ENCODE peak calls at places on chromosomes 16 and 17, in six cellular contexts. N is PC-3, U is OCI-LY7, K is GM23338, C is Karpas-422, D is mammary epithelial cell. X is an unnamed sample.
A peak's percentile ranks its signal among the peaks of the same experiment; 100 is the strongest.

GRCh38 chr17:43211480-43212402 is at the start of gene TMEM106A:
- DNase-seq in C (peak; percentile 91), D (peak; percentile 85), N (no peak), K (peak; percentile 89), U (peak; percentile 81), X (peak; percentile 97)

GRCh38 chr16:75288596-75289120 is 37.2 kb upstream of the BCAR1 start:
- DNase-seq in D (no peak), N (no peak), K (no peak), C (no peak), U (no peak), X (no peak)

GRCh38 chr16:71722801-71723536 is 1.5 kb downstream of the PHLPP2 start:
- DNase-seq in C (peak; percentile 83), U (peak; percentile 57), D (peak; percentile 90), K (peak; percentile 92), N (peak; percentile 80), X (peak; percentile 95)

GRCh38 chr17:1764274-1764673 is 2.4 kb downstream of the SERPINF1 start:
- DNase-seq in U (no peak), N (no peak), C (no peak), D (peak; percentile 88), K (no peak), X (peak; percentile 94)

GRCh38 chr17:61632826-61633225 is 41.8 kb upstream of the NACA2 start:
- DNase-seq in U (no peak), C (no peak), K (no peak), D (no peak), N (no peak), X (no peak)

GRCh38 chr17:40541060-40541872 is 24.0 kb downstream of the CCR7 start:
- DNase-seq in U (peak; percentile 22), D (no peak), C (no peak), N (no peak), K (no peak), X (no peak)

GRCh38 chr17:2700491-2701141 is 10.9 kb downstream of the CLUH start:
- DNase-seq in D (no peak), C (no peak), N (no peak), U (no peak), K (no peak), X (peak; percentile 70)

GRCh38 chr16:54193656-54194007 is 93.0 kb downstream of the IRX3 start:
- DNase-seq in U (peak; percentile 41), C (peak; percentile 93), K (peak; percentile 82), N (peak; percentile 44), D (peak; percentile 58), X (peak; percentile 93)

GRCh38 chr17:45171338-45172231 is 9.9 kb downstream of the HEXIM2 start:
- DNase-seq in K (peak; percentile 74), N (peak; percentile 93), U (no peak), D (peak; percentile 84), C (no peak), X (peak; percentile 15)

GRCh38 chr16:24538756-24539294 is 541 bp upstream of the RBBP6 start:
- DNase-seq in U (no peak), N (peak; percentile 63), D (no peak), C (no peak), K (no peak), X (peak; percentile 69)

GRCh38 chr17:50469005-50469605 is 425 bp upstream of the CHAD start:
- DNase-seq in N (no peak), C (no peak), K (peak; percentile 50), U (no peak), D (no peak), X (peak; percentile 90)

GRCh38 chr17:49996495-49997255 is 1.7 kb upstream of the DLX3 start:
- DNase-seq in N (peak; percentile 78), C (peak; percentile 81), U (peak; percentile 53), D (no peak), K (peak; percentile 64), X (peak; percentile 97)

GRCh38 chr17:9336817-9337216 is 238.8 kb downstream of the STX8 start:
- DNase-seq in K (no peak), C (no peak), N (no peak), U (no peak), D (no peak), X (no peak)

GRCh38 chr17:19237389-19238166 is 412 bp downstream of the EPN2 start:
- DNase-seq in D (peak; percentile 26), N (no peak), K (peak; percentile 85), C (peak; percentile 51), U (no peak), X (peak; percentile 86)

GRCh38 chr17:50129303-50129945 is 536 bp downstream of the SAMD14 start:
- DNase-seq in U (no peak), D (no peak), K (peak; percentile 56), N (no peak), C (no peak), X (no peak)

GRCh38 chr16:89149386-89149785 is 22.2 kb upstream of the CDH15 start:
- DNase-seq in U (peak; percentile 58), N (no peak), C (no peak), D (no peak), K (peak; percentile 51), X (no peak)

GRCh38 chr17:19013226-19013625 is 8.7 kb upstream of the FAM83G start:
- DNase-seq in N (no peak), C (no peak), D (no peak), K (no peak), U (no peak), X (no peak)

GRCh38 chr17:73342057-73342522 is 30.3 kb upstream of the CDC42EP4 start:
- DNase-seq in N (peak; percentile 48), U (no peak), C (no peak), D (peak; percentile 96), K (peak; percentile 89), X (peak; percentile 90)

GRCh38 chr16:3198334-3199072 is 10.5 kb downstream of the OR1F1 start:
- DNase-seq in D (no peak), C (no peak), U (no peak), K (no peak), N (no peak), X (no peak)

GRCh38 chr17:4247981-4248388 is 15.8 kb downstream of the ANKFY1 start:
- DNase-seq in D (peak; percentile 95), U (no peak), C (no peak), N (peak; percentile 62), K (peak; percentile 38), X (no peak)
- H3K79me2 ChIP-seq in D (peaks cover 90% of the 10 kb centered on the region), U (peaks cover 82% of the 10 kb centered on the region), C (peaks cover 97% of the 10 kb centered on the region), N (peaks cover 90% of the 10 kb centered on the region), K (peaks cover 99% of the 10 kb centered on the region), X (peaks cover 91% of the 10 kb centered on the region)

GRCh38 chr16:15621456-15621855 is 21.5 kb downstream of the MARF1 start:
- DNase-seq in K (no peak), U (no peak), N (no peak), C (no peak), D (no peak), X (no peak)

GRCh38 chr16:15616475-15616874 is 26.5 kb downstream of the MARF1 start:
- DNase-seq in U (no peak), N (no peak), C (peak; percentile 80), D (no peak), K (no peak), X (no peak)

GRCh38 chr16:15617901-15618300 is 25.1 kb downstream of the MARF1 start:
- DNase-seq in U (no peak), C (no peak), D (no peak), K (no peak), N (no peak), X (no peak)

GRCh38 chr16:15616068-15616467 is 26.9 kb downstream of the MARF1 start:
- DNase-seq in N (no peak), D (no peak), K (no peak), C (no peak), U (no peak), X (no peak)

GRCh38 chr16:15618392-15618791 is 24.6 kb downstream of the MARF1 start:
- DNase-seq in C (no peak), D (peak; percentile 5), U (no peak), N (no peak), K (no peak), X (peak; percentile 79)
- H3K4me2 ChIP-seq in C (no peak overlapping the region), D (no peak overlapping the region), U (no peak overlapping the region), N (no peak overlapping the region), K (no peak overlapping the region), X (peak overlapping the region; percentile 54)

GRCh38 chr17:65023791-65024190 is 32.7 kb downstream of the GNA13 start:
- DNase-seq in N (peak; percentile 53), K (no peak), U (no peak), D (peak; percentile 31), C (no peak), X (no peak)
- H3K79me2 ChIP-seq in N (peaks cover 89% of the 10 kb centered on the region), K (peaks cover 98% of the 10 kb centered on the region), U (peaks cover 100% of the 10 kb centered on the region), D (peaks cover 96% of the 10 kb centered on the region), C (peaks cover 100% of the 10 kb centered on the region), X (peaks cover 98% of the 10 kb centered on the region)

GRCh38 chr17:37461668-37462067 is 28.0 kb upstream of the DUSP14 start:
- DNase-seq in N (peak; percentile 35), K (no peak), U (no peak), C (no peak), D (no peak), X (no peak)

GRCh38 chr17:37465058-37465616 is 24.6 kb upstream of the DUSP14 start:
- DNase-seq in N (peak; percentile 57), K (no peak), U (no peak), D (peak; percentile 84), C (no peak), X (peak; percentile 57)

GRCh38 chr17:37463039-37463438 is 26.7 kb upstream of the DUSP14 start:
- DNase-seq in N (no peak), K (no peak), U (no peak), D (no peak), C (no peak), X (no peak)

GRCh38 chr17:37458805-37459204 is 30.9 kb upstream of the DUSP14 start:
- DNase-seq in K (no peak), N (peak; percentile 70), C (no peak), U (no peak), D (peak; percentile 42), X (peak; percentile 74)

DNA sequence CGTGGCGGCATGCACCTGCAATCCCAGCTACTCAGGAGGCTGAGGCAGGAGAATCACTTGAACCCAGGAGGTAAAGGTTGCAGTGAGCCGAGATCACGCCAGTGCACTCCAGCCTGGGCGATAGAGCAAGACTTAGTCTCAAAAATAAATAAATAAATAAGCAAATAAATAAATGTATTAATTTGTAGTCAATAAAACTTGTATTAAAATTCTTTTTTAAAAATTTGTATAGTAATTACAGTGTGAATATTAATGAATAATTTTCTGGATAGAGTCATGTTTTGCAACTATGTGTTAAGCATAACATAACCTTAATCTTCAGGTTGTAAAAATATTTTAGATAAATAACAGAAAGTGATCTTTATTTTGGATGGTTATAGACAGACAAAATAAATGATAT is 27.2 kb upstream of the DUSP14 start:
- DNase-seq in N (no peak), U (no peak), C (no peak), D (no peak), K (no peak), X (no peak)
- H3K4me2 ChIP-seq in N (no peak overlapping the region), U (no peak overlapping the region), C (no peak overlapping the region), D (no peak overlapping the region), K (no peak overlapping the region), X (no peak overlapping the region)

X was measured in osteoblast.